ENCODE peak calls at places on chromosomes 13 and 19, in seven cellular contexts. One of them, this sample, is unnamed.

GRCh38 chr19:41801031-41801430 is 4.6 kb downstream of the CEACAM3 start:
- DNase-seq in PC-3: no peak
- DNase-seq in aorta: no peak
- DNase-seq in adrenal gland: no peak
- DNase-seq in psoas muscle: no peak
- DNase-seq in IMR-90: no peak
- DNase-seq in MM.1S: no peak
- DNase-seq in this sample: no peak

GRCh38 chr19:13506550-13506878 is 235 bp upstream of the CACNA1A start:
- DNase-seq in PC-3: no peak
- DNase-seq in aorta: no peak
- DNase-seq in adrenal gland: no peak
- DNase-seq in psoas muscle: no peak
- DNase-seq in IMR-90: peak; percentile 54
- DNase-seq in MM.1S: no peak
- DNase-seq in this sample: no peak

GRCh38 chr19:29665826-29666633 is 769 bp downstream of the PLEKHF1 start:
- DNase-seq in PC-3: peak; percentile 38
- DNase-seq in aorta: peak; percentile 89
- DNase-seq in adrenal gland: peak; percentile 52
- DNase-seq in psoas muscle: peak; percentile 89
- DNase-seq in IMR-90: peak; percentile 66
- DNase-seq in MM.1S: peak; percentile 34
- DNase-seq in this sample: peak; percentile 80

GRCh38 chr19:54952591-54953344 is 5.4 kb upstream of the NLRP7 start:
- DNase-seq in PC-3: peak; percentile 49
- DNase-seq in aorta: no peak
- DNase-seq in adrenal gland: no peak
- DNase-seq in psoas muscle: no peak
- DNase-seq in IMR-90: no peak
- DNase-seq in MM.1S: no peak
- DNase-seq in this sample: peak; percentile 93

GRCh38 chr13:35672611-35673010 is 196.1 kb upstream of the MAB21L1 start:
- DNase-seq in PC-3: no peak
- DNase-seq in aorta: no peak
- DNase-seq in adrenal gland: no peak
- DNase-seq in psoas muscle: no peak
- DNase-seq in IMR-90: peak; percentile 10
- DNase-seq in MM.1S: no peak
- DNase-seq in this sample: no peak

GRCh38 chr13:31036717-31037116 is 104.3 kb downstream of the TEX26 start:
- DNase-seq in PC-3: no peak
- DNase-seq in aorta: no peak
- DNase-seq in adrenal gland: no peak
- DNase-seq in psoas muscle: no peak
- DNase-seq in IMR-90: no peak
- DNase-seq in MM.1S: no peak
- DNase-seq in this sample: no peak

GRCh38 chr19:27679905-27680304 is 1533.0 kb downstream of the UQCRFS1 start:
- DNase-seq in PC-3: no peak
- DNase-seq in aorta: no peak
- DNase-seq in adrenal gland: no peak
- DNase-seq in psoas muscle: no peak
- DNase-seq in IMR-90: no peak
- DNase-seq in MM.1S: no peak
- DNase-seq in this sample: no peak

GRCh38 chr13:40622246-40622645 is 44.2 kb downstream of the FOXO1 start:
- DNase-seq in PC-3: peak; percentile 57
- DNase-seq in aorta: no peak
- DNase-seq in adrenal gland: no peak
- DNase-seq in psoas muscle: no peak
- DNase-seq in IMR-90: no peak
- DNase-seq in MM.1S: no peak
- DNase-seq in this sample: no peak

GRCh38 chr19:34994643-34995471 is 5.3 kb upstream of the GRAMD1A start:
- DNase-seq in PC-3: peak; percentile 69
- DNase-seq in aorta: peak; percentile 76
- DNase-seq in adrenal gland: no peak
- DNase-seq in psoas muscle: peak; percentile 56
- DNase-seq in IMR-90: no peak
- DNase-seq in MM.1S: no peak
- DNase-seq in this sample: no peak

GRCh38 chr19:28934626-28935025 is 278.3 kb downstream of the UQCRFS1 start:
- DNase-seq in PC-3: no peak
- DNase-seq in aorta: no peak
- DNase-seq in adrenal gland: no peak
- DNase-seq in psoas muscle: no peak
- DNase-seq in IMR-90: peak; percentile 40
- DNase-seq in MM.1S: no peak
- DNase-seq in this sample: peak; percentile 13

GRCh38 chr19:58545286-58546068 is 1.6 kb downstream of the TRIM28 start:
- DNase-seq in PC-3: no peak
- DNase-seq in aorta: no peak
- DNase-seq in adrenal gland: peak; percentile 35
- DNase-seq in psoas muscle: no peak
- DNase-seq in IMR-90: no peak
- DNase-seq in MM.1S: no peak
- DNase-seq in this sample: no peak

GRCh38 chr19:2627319-2627829 is 75.1 kb downstream of the GNG7 start:
- DNase-seq in PC-3: peak; percentile 96
- DNase-seq in aorta: peak; percentile 94
- DNase-seq in adrenal gland: peak; percentile 94
- DNase-seq in psoas muscle: peak; percentile 94
- DNase-seq in IMR-90: peak; percentile 99
- DNase-seq in MM.1S: peak; percentile 91
- DNase-seq in this sample: peak; percentile 92

GRCh38 chr13:75889427-75889826 is 253.3 kb downstream of the LMO7 start:
- DNase-seq in PC-3: no peak
- DNase-seq in aorta: no peak
- DNase-seq in adrenal gland: no peak
- DNase-seq in psoas muscle: no peak
- DNase-seq in IMR-90: no peak
- DNase-seq in MM.1S: no peak
- DNase-seq in this sample: no peak

DNA sequence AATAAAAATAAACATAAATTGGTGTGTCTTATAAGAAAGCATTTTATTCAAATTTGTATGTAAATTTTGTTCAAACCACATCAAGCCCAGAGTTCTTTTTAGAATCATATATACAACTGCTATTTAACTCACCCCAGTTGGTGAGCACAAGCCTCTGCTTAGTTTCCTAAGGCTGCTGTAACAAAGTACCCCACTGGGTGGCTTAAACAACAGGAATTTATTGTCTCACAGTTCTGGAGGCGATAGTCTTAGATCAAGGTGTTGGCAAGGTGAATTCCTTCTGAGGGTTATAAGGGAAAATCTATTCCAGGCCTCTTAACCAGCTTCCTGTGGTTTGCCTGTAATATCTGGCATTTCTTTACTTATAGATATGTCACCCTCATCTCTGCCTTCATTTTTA is 1133.5 kb downstream of the OLFM4 start:
- DNase-seq in PC-3: peak; percentile 5
- DNase-seq in aorta: no peak
- DNase-seq in adrenal gland: no peak
- DNase-seq in psoas muscle: no peak
- DNase-seq in IMR-90: no peak
- DNase-seq in MM.1S: no peak
- DNase-seq in this sample: no peak
- H3K4me3 ChIP-seq in PC-3: no peak overlapping the region
- H3K4me3 ChIP-seq in aorta: no peak overlapping the region
- H3K4me3 ChIP-seq in adrenal gland: no peak overlapping the region
- H3K4me3 ChIP-seq in psoas muscle: no peak overlapping the region
- H3K4me3 ChIP-seq in IMR-90: no peak overlapping the region
- H3K4me3 ChIP-seq in MM.1S: no peak overlapping the region
- H3K4me3 ChIP-seq in this sample: no peak overlapping the region

GRCh38 chr13:64371461-64371860 is 2858.7 kb downstream of the PCDH9 start:
- DNase-seq in PC-3: no peak
- DNase-seq in aorta: no peak
- DNase-seq in adrenal gland: no peak
- DNase-seq in psoas muscle: no peak
- DNase-seq in IMR-90: no peak
- DNase-seq in MM.1S: no peak
- DNase-seq in this sample: no peak

GRCh38 chr13:64369121-64369520 is 2861.0 kb downstream of the PCDH9 start:
- DNase-seq in PC-3: no peak
- DNase-seq in aorta: no peak
- DNase-seq in adrenal gland: no peak
- DNase-seq in psoas muscle: no peak
- DNase-seq in IMR-90: peak; percentile 5
- DNase-seq in MM.1S: no peak
- DNase-seq in this sample: no peak

DNA sequence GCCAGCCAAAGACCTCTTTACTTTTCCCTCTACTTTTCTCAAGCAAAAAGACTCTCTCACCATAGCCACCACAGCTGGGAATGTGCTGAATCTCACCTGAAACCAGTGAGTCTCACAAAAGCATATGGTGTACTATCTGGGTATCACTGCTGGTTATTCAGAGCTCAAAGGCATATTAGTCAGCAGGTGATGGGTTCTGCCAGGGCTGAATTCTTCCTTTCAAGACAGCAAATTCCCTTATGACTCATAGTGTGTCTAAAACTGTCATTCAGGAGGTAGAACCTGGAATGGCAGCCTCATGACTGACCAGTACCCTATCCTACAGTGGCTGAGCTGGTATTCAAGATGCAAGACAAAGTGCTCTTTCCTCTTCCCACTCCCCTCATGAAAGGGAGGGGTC is 2859.1 kb downstream of the PCDH9 start:
- DNase-seq in PC-3: peak; percentile 84
- DNase-seq in aorta: no peak
- DNase-seq in adrenal gland: no peak
- DNase-seq in psoas muscle: no peak
- DNase-seq in IMR-90: peak; percentile 41
- DNase-seq in MM.1S: peak; percentile 37
- DNase-seq in this sample: peak; percentile 54
- H3K9me3 ChIP-seq in PC-3: no peaks in the 10 kb centered on the region
- H3K9me3 ChIP-seq in aorta: peaks cover 2% of the 10 kb centered on the region
- H3K9me3 ChIP-seq in adrenal gland: no peaks in the 10 kb centered on the region
- H3K9me3 ChIP-seq in psoas muscle: no peaks in the 10 kb centered on the region
- H3K9me3 ChIP-seq in IMR-90: no peaks in the 10 kb centered on the region
- H3K9me3 ChIP-seq in MM.1S: no peaks in the 10 kb centered on the region
- H3K9me3 ChIP-seq in this sample: no peaks in the 10 kb centered on the region

GRCh38 chr13:45016792-45017425 is 27.6 kb downstream of the GPALPP1 start:
- DNase-seq in PC-3: no peak
- DNase-seq in aorta: no peak
- DNase-seq in adrenal gland: no peak
- DNase-seq in psoas muscle: no peak
- DNase-seq in IMR-90: no peak
- DNase-seq in MM.1S: no peak
- DNase-seq in this sample: no peak

GRCh38 chr13:45015300-45015699 is 26.0 kb downstream of the GPALPP1 start:
- DNase-seq in PC-3: peak; percentile 6
- DNase-seq in aorta: no peak
- DNase-seq in adrenal gland: no peak
- DNase-seq in psoas muscle: no peak
- DNase-seq in IMR-90: peak; percentile 73
- DNase-seq in MM.1S: no peak
- DNase-seq in this sample: no peak

GRCh38 chr13:45024847-45025246 is 35.5 kb downstream of the GPALPP1 start:
- DNase-seq in PC-3: no peak
- DNase-seq in aorta: no peak
- DNase-seq in adrenal gland: no peak
- DNase-seq in psoas muscle: no peak
- DNase-seq in IMR-90: no peak
- DNase-seq in MM.1S: no peak
- DNase-seq in this sample: no peak

DNA sequence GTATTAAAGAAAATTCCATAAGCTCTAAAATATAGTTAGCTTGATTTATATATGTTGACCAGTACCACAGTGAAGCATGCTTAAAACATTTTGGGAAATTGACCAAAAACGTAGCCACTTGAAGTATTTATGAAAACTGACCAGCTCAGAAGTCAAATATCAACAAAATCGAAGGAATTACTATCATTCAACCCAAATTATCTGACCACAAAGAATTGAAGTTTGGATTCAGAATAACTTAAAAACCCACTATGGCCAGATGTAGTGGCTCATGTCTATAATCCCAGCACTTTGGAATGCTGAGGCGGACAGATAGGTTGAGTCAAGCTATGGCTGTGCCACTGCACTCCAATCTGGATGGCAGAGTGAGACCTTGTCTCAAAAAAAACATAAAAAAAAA is 31.9 kb downstream of the GPALPP1 start:
- DNase-seq in PC-3: no peak
- DNase-seq in aorta: no peak
- DNase-seq in adrenal gland: no peak
- DNase-seq in psoas muscle: no peak
- DNase-seq in IMR-90: peak; percentile 97
- DNase-seq in MM.1S: no peak
- DNase-seq in this sample: peak; percentile 61
- H3K36me3 ChIP-seq in PC-3: no peaks in the 10 kb centered on the region
- H3K36me3 ChIP-seq in aorta: no peaks in the 10 kb centered on the region
- H3K36me3 ChIP-seq in adrenal gland: peaks cover 38% of the 10 kb centered on the region
- H3K36me3 ChIP-seq in psoas muscle: no peaks in the 10 kb centered on the region
- H3K36me3 ChIP-seq in IMR-90: peaks cover 13% of the 10 kb centered on the region
- H3K36me3 ChIP-seq in MM.1S: no peaks in the 10 kb centered on the region
- H3K36me3 ChIP-seq in this sample: peaks cover 34% of the 10 kb centered on the region

GRCh38 chr19:53660584-53660983 is 28.8 kb downstream of the DPRX start:
- DNase-seq in PC-3: no peak
- DNase-seq in aorta: no peak
- DNase-seq in adrenal gland: no peak
- DNase-seq in psoas muscle: no peak
- DNase-seq in IMR-90: no peak
- DNase-seq in MM.1S: no peak
- DNase-seq in this sample: no peak
- H3K4me3 ChIP-seq in PC-3: no peak overlapping the region
- H3K4me3 ChIP-seq in aorta: no peak overlapping the region
- H3K4me3 ChIP-seq in adrenal gland: no peak overlapping the region
- H3K4me3 ChIP-seq in psoas muscle: no peak overlapping the region
- H3K4me3 ChIP-seq in IMR-90: no peak overlapping the region
- H3K4me3 ChIP-seq in MM.1S: no peak overlapping the region
- H3K4me3 ChIP-seq in this sample: no peak overlapping the region

GRCh38 chr19:17948474-17948966 is 15.7 kb downstream of the CCDC124 start:
- DNase-seq in PC-3: no peak
- DNase-seq in aorta: no peak
- DNase-seq in adrenal gland: no peak
- DNase-seq in psoas muscle: no peak
- DNase-seq in IMR-90: no peak
- DNase-seq in MM.1S: no peak
- DNase-seq in this sample: no peak
- H3K9me3 ChIP-seq in PC-3: no peaks in the 10 kb centered on the region
- H3K9me3 ChIP-seq in aorta: no peaks in the 10 kb centered on the region
- H3K9me3 ChIP-seq in adrenal gland: no peaks in the 10 kb centered on the region
- H3K9me3 ChIP-seq in psoas muscle: no peaks in the 10 kb centered on the region
- H3K9me3 ChIP-seq in IMR-90: no peaks in the 10 kb centered on the region
- H3K9me3 ChIP-seq in MM.1S: no peaks in the 10 kb centered on the region
- H3K9me3 ChIP-seq in this sample: no peaks in the 10 kb centered on the region